ENCODE peak calls at places on chromosomes 4 and X, in five cellular contexts. W is bronchial epithelial cell, E is aorta, M is MG63, H is left ventricle myocardium inferior. U is an unnamed sample.

GRCh38 chrX:139559383-139560042 is 29.0 kb downstream of the F9 start:
- DNase-seq in E (no peak), W (peak; percentile 54), H (no peak), M (no peak), U (peak; percentile 17)

GRCh38 chr4:128707864-128708263 is 101.6 kb upstream of the JADE1 start:
- DNase-seq in H (no peak), W (peak; percentile 83), M (peak; percentile 41), E (no peak), U (peak; percentile 35)

GRCh38 chr4:99462875-99463464 is 27.8 kb upstream of the ADH7 start:
- DNase-seq in W (peak; percentile 77), H (peak; percentile 15), E (no peak), M (peak; percentile 13), U (peak; percentile 33)

GRCh38 chr4:38804654-38805295 is at the start of gene TLR1:
- DNase-seq in E (no peak), W (peak; percentile 68), M (no peak), H (no peak), U (peak; percentile 35)

GRCh38 chr4:110630621-110631402 is 7.9 kb upstream of the PITX2 start:
- DNase-seq in E (peak; percentile 71), W (no peak), H (no peak), M (no peak), U (no peak)

GRCh38 chr4:112270643-112271484 is 14.8 kb downstream of the TIFA start:
- DNase-seq in M (no peak), W (peak; percentile 78), E (no peak), H (no peak), U (peak; percentile 63)

GRCh38 chrX:4151798-4152197 is 438.3 kb upstream of the PRKX start:
- DNase-seq in W (no peak), E (no peak), M (no peak), H (no peak), U (no peak)

GRCh38 chr4:143714290-143714625 is 13.8 kb upstream of the FREM3 start:
- DNase-seq in M (no peak), E (no peak), H (no peak), W (no peak), U (no peak)

GRCh38 chr4:123616970-123617392 is 220.4 kb downstream of the SPRY1 start:
- DNase-seq in M (no peak), H (peak; percentile 48), E (no peak), W (no peak), U (peak; percentile 35)

GRCh38 chr4:3371581-3372001 is 70.2 kb upstream of the HGFAC start:
- DNase-seq in M (no peak), H (no peak), W (no peak), E (no peak), U (no peak)

GRCh38 chr4:12949719-12950118 is 534.4 kb downstream of the RAB28 start:
- DNase-seq in E (no peak), M (no peak), H (no peak), W (no peak), U (no peak)

GRCh38 chr4:176920694-176921093 is 128.0 kb upstream of the VEGFC start:
- DNase-seq in E (no peak), W (peak; percentile 92), H (no peak), M (no peak), U (no peak)

GRCh38 chr4:81213671-81214070 is 1.4 kb downstream of the PRKG2 start:
- DNase-seq in E (no peak), M (no peak), W (no peak), H (no peak), U (no peak)

GRCh38 chrX:134599173-134599914 is 58.9 kb downstream of the PLAC1 start:
- DNase-seq in E (no peak), M (peak; percentile 13), H (no peak), W (no peak), U (peak; percentile 75)

GRCh38 chr4:53497446-53498069 is 93.7 kb downstream of the LNX1 start:
- DNase-seq in E (no peak), H (peak; percentile 48), W (no peak), M (no peak), U (no peak)

GRCh38 chr4:184792950-184793555 is 32.7 kb downstream of the ACSL1 start:
- DNase-seq in W (peak; percentile 96), E (no peak), M (peak; percentile 72), H (no peak), U (peak; percentile 84)

GRCh38 chr4:7647932-7648812 is 213.4 kb upstream of the PSAPL1 start:
- DNase-seq in M (peak; percentile 81), W (no peak), H (no peak), E (peak; percentile 79), U (no peak)

GRCh38 chr4:10078481-10079233 is 37.9 kb downstream of the WDR1 start:
- DNase-seq in M (no peak), H (peak; percentile 13), E (peak; percentile 70), W (no peak), U (no peak)

DNA sequence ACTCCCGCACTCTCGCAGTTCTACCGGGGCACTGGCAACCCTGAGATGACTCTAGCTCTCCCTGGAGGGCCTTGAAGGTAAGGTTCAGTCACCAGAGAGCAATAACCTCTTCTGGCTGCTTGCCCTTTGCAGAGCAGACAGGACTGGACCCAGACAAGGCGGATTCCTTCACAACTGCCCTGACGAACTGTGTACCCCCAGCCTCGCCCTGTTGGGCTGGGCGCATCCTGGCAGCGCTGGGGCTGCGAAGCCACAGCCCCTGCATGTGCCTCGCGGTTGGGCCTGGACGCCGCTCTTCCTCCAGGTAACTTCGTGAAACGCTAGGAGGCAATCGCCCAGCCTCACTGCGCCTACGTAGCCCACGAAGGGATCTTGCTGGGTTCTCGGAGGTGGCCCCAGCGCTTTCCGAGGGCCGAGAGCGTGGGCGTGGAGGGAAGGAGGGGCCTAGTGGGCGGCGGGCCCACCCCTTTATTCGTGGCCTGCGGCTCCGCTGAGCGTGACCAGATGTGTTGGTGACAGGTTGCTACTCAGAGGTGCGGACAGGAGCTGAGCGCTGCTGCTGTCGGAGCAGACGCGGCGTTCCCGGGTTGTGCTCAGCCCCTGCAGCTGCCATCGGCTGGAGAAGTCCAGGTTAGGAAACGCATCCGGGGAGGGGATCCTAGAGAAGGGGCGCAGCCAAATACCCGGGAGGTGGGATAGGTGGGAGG is 1.9 kb upstream of the MAMLD1 start:
- DNase-seq in H (no peak), E (peak; percentile 78), M (no peak), W (no peak), U (no peak)
- H3K4me3 ChIP-seq in H (peak overlapping the region; percentile 73), E (no peak overlapping the region), M (no peak overlapping the region), W (peak overlapping the region; percentile 56), U (peak overlapping the region; percentile 67)

GRCh38 chr4:1771555-1772305 is 21.4 kb upstream of the FGFR3 start:
- DNase-seq in M (no peak), H (no peak), E (no peak), W (no peak), U (no peak)
- H3K4me3 ChIP-seq in M (no peak overlapping the region), H (no peak overlapping the region), E (no peak overlapping the region), W (no peak overlapping the region), U (no peak overlapping the region)

GRCh38 chr4:1856920-1857699 is 1.2 kb upstream of the LETM1 start:
- DNase-seq in W (no peak), M (peak; percentile 15), E (peak; percentile 82), H (no peak), U (no peak)

GRCh38 chr4:1855334-1856070 is 454 bp downstream of the LETM1 start:
- DNase-seq in M (peak; percentile 27), W (no peak), H (peak; percentile 35), E (no peak), U (no peak)

GRCh38 chr4:1856071-1856919 is at the start of gene LETM1:
- DNase-seq in M (peak; percentile 92), W (peak; percentile 83), E (peak; percentile 98), H (peak; percentile 96), U (peak; percentile 85)

GRCh38 chr4:1852904-1853623 is 2.9 kb downstream of the LETM1 start:
- DNase-seq in M (no peak), E (no peak), H (no peak), W (no peak), U (no peak)

GRCh38 chr4:1854752-1855151 is 1.2 kb downstream of the LETM1 start:
- DNase-seq in M (no peak), W (no peak), H (no peak), E (no peak), U (no peak)
- H3K4me3 ChIP-seq in M (peak overlapping the region; percentile 82), W (peak overlapping the region; percentile 74), H (peak overlapping the region; percentile 76), E (no peak overlapping the region), U (peak overlapping the region; percentile 90)

GRCh38 chr4:148369919-148370318 is 72.3 kb downstream of the NR3C2 start:
- DNase-seq in E (no peak), W (no peak), H (no peak), M (no peak), U (no peak)

GRCh38 chr4:148376151-148376550 is 66.1 kb downstream of the NR3C2 start:
- DNase-seq in W (peak; percentile 73), H (no peak), M (peak; percentile 12), E (no peak), U (no peak)

GRCh38 chr4:148373093-148373492 is 69.1 kb downstream of the NR3C2 start:
- DNase-seq in W (peak; percentile 7), M (no peak), H (no peak), E (no peak), U (no peak)

GRCh38 chr4:148375581-148375980 is 66.6 kb downstream of the NR3C2 start:
- DNase-seq in E (no peak), W (no peak), H (no peak), M (no peak), U (no peak)
- H3K4me3 ChIP-seq in E (no peak overlapping the region), W (no peak overlapping the region), H (peak overlapping the region; percentile 54), M (no peak overlapping the region), U (no peak overlapping the region)

U was measured in AG09309.